ENCODE peak calls at places on chromosomes 13 and 19, in eight cellular contexts. W is K562, N is tibial nerve, V is endothelial cell of umbilical vein, B is IMR-90, D is A549, Z is gastrocnemius medialis, O is body of pancreas. G is an unnamed sample.

GRCh38 chr13:80341098-80341701 is at the start of gene SPRY2:
- DNase-seq in W (peak; percentile 89), N (peak; percentile 91), V (peak; percentile 97), B (peak; percentile 96), D (peak; percentile 92), Z (peak; percentile 96), O (peak; percentile 96), G (peak; percentile 96)

GRCh38 chr13:32284927-32285632 is 30.1 kb downstream of the ZAR1L start:
- DNase-seq in W (no peak), N (peak; percentile 43), V (peak; percentile 98), B (peak; percentile 82), D (no peak), Z (no peak), O (peak; percentile 27), G (peak; percentile 65)

GRCh38 chr13:26390203-26390602 is 136.3 kb downstream of the CDK8 start:
- DNase-seq in W (no peak), N (no peak), V (no peak), B (no peak), D (no peak), Z (no peak), O (no peak), G (no peak)

GRCh38 chr19:55677572-55678028 is 2.6 kb downstream of the EPN1 start:
- DNase-seq in W (peak; percentile 69), N (no peak), V (peak; percentile 67), B (no peak), D (no peak), Z (no peak), O (peak; percentile 64), G (no peak)

GRCh38 chr13:76971215-76971614 is 20.7 kb upstream of the CLN5 start:
- DNase-seq in W (no peak), N (no peak), V (no peak), B (no peak), D (no peak), Z (no peak), O (no peak), G (no peak)

GRCh38 chr13:26420282-26420960 is 137.1 kb upstream of the WASF3 start:
- DNase-seq in W (no peak), N (no peak), V (no peak), B (peak; percentile 10), D (no peak), Z (no peak), O (no peak), G (no peak)

GRCh38 chr19:40716031-40716654 is 543 bp downstream of the COQ8B start:
- DNase-seq in W (peak; percentile 79), N (peak; percentile 61), V (peak; percentile 90), B (peak; percentile 95), D (peak; percentile 93), Z (no peak), O (no peak), G (no peak)

GRCh38 chr13:97696921-97697320 is 256.6 kb upstream of the IPO5 start:
- DNase-seq in W (no peak), N (no peak), V (no peak), B (no peak), D (no peak), Z (no peak), O (no peak), G (no peak)

GRCh38 chr19:1173160-1173844 is 766 bp downstream of the SBNO2 start:
- DNase-seq in W (peak; percentile 57), N (no peak), V (no peak), B (no peak), D (no peak), Z (peak; percentile 26), O (no peak), G (no peak)

GRCh38 chr19:1171755-1172352 is 2.2 kb downstream of the SBNO2 start:
- DNase-seq in W (no peak), N (no peak), V (no peak), B (no peak), D (no peak), Z (no peak), O (no peak), G (peak; percentile 68)

GRCh38 chr19:1172353-1173159 is 1.5 kb downstream of the SBNO2 start:
- DNase-seq in W (no peak), N (peak; percentile 61), V (peak; percentile 30), B (peak; percentile 48), D (peak; percentile 54), Z (peak; percentile 67), O (peak; percentile 82), G (peak; percentile 77)

GRCh38 chr19:1175020-1175419 is 952 bp upstream of the SBNO2 start:
- DNase-seq in W (no peak), N (no peak), V (no peak), B (no peak), D (no peak), Z (no peak), O (no peak), G (no peak)

DNA sequence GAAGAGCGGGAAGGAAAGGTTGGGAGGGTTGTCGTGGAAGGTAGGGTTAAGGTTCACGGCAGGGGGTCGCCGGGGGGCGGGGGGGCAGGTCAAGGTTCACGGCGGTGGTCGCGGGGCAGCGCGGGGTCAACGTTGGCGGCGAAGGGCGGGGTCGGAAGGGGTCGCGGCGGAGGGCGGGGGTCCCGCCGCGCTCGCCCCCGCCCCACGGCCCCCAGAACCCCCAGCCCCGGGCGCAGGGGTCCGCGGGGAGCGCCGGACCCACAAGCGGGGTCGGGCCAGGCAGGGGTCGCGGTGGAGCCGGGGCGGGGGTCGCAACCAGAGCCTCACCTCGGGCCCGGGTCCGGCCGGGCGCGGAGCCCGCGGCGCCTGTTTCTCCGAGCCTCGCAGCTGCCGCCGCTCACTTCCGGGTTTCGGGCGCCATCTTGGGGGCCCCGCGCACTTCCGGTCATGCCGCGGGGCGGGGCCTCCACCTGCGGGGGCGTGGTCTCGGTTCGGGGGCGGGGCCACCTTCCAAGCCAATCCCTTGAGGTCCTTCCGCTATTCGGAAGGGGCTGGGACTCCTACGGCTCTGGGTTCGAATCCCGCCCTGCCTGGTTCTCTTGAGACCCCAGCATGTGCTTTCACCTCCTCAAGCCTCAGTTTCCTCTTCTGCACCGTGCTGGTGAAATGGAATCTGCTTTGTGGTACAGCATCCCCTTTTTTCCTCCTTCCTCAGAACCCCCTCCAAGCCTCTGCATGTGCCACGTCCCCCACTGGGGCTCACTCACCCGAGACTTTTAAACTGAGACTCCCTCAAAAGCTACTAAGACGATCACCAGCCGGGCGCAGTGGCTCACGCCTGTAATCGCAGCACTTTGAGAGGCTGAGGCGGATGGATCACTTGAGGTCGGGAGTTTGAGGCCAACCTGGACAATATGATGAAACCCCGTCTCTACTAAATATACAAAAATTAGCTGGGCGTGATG is at the start of gene SBNO2:
- DNase-seq in W (peak; percentile 93), N (peak; percentile 93), V (peak; percentile 89), B (peak; percentile 80), D (peak; percentile 89), Z (peak; percentile 80), O (peak; percentile 91), G (peak; percentile 90)
- TF ChIP-seq POLR2A in W (peak; percentile 78), N (peak; percentile 74), V (peak; percentile 95), B (peak; percentile 90), D (peak; percentile 59), Z (peak; percentile 83), O (peak; percentile 73), G (no peak)

DNA sequence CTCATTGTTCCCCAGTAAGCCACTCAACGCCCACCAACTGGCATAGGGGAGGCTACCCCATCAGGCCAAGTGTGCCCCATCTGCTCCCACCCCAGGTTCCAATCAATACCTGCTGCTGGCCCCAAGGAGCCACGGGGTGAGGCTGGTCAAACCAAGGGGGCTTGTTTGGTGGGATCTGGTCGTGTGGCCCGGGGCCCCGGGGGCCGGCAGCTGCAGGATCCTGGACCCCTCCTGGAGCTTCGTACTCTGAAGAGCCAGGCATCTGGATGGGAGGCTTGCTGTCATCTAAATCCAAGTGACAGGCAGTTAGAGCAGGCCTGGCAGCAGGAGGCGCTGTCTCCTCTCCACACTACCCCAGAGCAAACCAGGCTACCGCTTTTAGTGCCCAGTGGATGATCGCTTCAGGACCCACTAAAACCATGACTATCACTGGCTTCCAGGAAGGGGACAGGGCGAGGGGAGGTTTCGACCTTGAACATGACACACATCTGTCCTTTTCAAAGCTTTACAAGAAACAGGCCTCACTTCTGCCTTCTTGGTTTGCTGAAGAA is 14.2 kb downstream of the CHERP start:
- DNase-seq in W (peak; percentile 48), N (no peak), V (peak; percentile 17), B (no peak), D (peak; percentile 31), Z (no peak), O (peak; percentile 23), G (peak; percentile 50)
- TF ChIP-seq CTCF in W (peak; percentile 64), N (no peak), V (peak; percentile 52), B (peak; percentile 25), D (peak; percentile 24), Z (no peak), O (peak; percentile 31), G (peak; percentile 24)

GRCh38 chr19:50512112-50512998 is 1.4 kb downstream of the ASPDH start:
- DNase-seq in W (no peak), N (no peak), V (no peak), B (no peak), D (no peak), Z (no peak), O (no peak), G (no peak)

GRCh38 chr19:50512999-50513745 is 541 bp downstream of the ASPDH start:
- DNase-seq in W (no peak), N (no peak), V (no peak), B (no peak), D (no peak), Z (no peak), O (no peak), G (no peak)

GRCh38 chr19:50515168-50515561 is 1.5 kb upstream of the ASPDH start:
- DNase-seq in W (no peak), N (no peak), V (no peak), B (no peak), D (no peak), Z (no peak), O (no peak), G (no peak)

GRCh38 chr19:50514346-50515167 is 844 bp upstream of the ASPDH start:
- DNase-seq in W (no peak), N (no peak), V (no peak), B (no peak), D (no peak), Z (no peak), O (no peak), G (no peak)

DNA sequence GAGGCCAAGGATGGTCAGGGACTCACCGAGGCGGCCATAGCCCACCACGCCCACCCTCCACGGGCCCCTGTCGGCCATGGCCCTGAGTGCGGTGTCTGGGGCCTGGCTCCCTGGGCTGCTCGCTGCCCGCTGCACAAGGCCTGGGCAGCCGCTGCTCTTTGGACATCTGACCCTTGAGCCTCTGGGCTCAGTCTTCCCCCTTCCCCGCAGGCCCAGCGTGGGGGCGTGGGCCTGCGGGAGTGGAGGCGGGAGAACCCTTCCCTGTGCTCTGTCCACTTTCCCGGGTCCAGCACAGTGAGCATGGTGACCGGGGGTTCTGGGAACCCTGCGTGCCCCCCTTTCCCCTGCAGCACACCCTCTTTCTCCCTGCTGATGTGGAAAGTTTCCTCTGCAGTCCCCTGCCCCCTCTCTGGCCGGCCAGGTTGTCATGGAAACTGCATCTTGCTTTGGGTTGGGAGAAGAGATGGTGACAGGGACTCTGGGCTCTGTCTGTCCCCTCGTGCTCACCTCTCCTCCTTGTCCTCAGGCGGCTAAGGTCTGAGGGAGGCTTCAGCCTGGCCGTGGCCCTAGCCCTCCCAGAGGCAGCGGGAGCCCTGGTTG is at the start of gene ASPDH:
- DNase-seq in W (peak; percentile 43), N (no peak), V (no peak), B (no peak), D (no peak), Z (no peak), O (no peak), G (no peak)
- H3K4me1 ChIP-seq in W (peaks cover 71% of the 10 kb centered on the region), N (no peaks in the 10 kb centered on the region), V (peaks cover 7% of the 10 kb centered on the region), B (peaks cover 3% of the 10 kb centered on the region), D (peaks cover 22% of the 10 kb centered on the region), Z (peaks cover 13% of the 10 kb centered on the region), O (peaks cover 9% of the 10 kb centered on the region), G (peaks cover 20% of the 10 kb centered on the region)

GRCh38 chr19:11848594-11849263 is at the start of gene ZNF439:
- DNase-seq in W (peak; percentile 22), N (peak; percentile 91), V (peak; percentile 7), B (peak; percentile 71), D (no peak), Z (peak; percentile 57), O (peak; percentile 94), G (peak; percentile 98)
- TF ChIP-seq POLR2A in W (no peak), N (peak; percentile 53), V (no peak), B (no peak), D (no peak), Z (no peak), O (peak; percentile 73), G (no peak)